ENCODE peak calls at places on chromosomes 5 and 9, in four cellular contexts. R is kidney epithelial cell, J is AG04449, Y is thyroid gland. B is an unnamed sample.

GRCh38 chr9:96215841-96216240 is 86.1 kb downstream of the HSD17B3 start:
- DNase-seq in J (no peak), Y (no peak), R (no peak), B (no peak)

GRCh38 chr9:87282477-87282991 is 215.1 kb upstream of the DAPK1 start:
- DNase-seq in R (no peak), J (no peak), Y (no peak), B (no peak)

GRCh38 chr5:142860291-142860690 is 90.1 kb downstream of the ARHGAP26 start:
- DNase-seq in J (no peak), Y (no peak), R (no peak), B (peak; percentile 17)

GRCh38 chr5:145811834-145812625 is 23.1 kb downstream of the PRELID2 start:
- DNase-seq in J (no peak), Y (no peak), R (no peak), B (peak; percentile 22)

GRCh38 chr5:167578977-167579700 is 712.3 kb upstream of the WWC1 start:
- DNase-seq in R (no peak), Y (no peak), J (no peak), B (no peak)

GRCh38 chr5:12175914-12176585 is 271.8 kb upstream of the CTNND2 start:
- DNase-seq in J (no peak), Y (no peak), R (no peak), B (no peak)

GRCh38 chr5:94562327-94562971 is 56.0 kb downstream of the KIAA0825 start:
- DNase-seq in Y (no peak), J (no peak), R (peak; percentile 2), B (peak; percentile 58)

GRCh38 chr5:115246361-115246991 is 16.2 kb downstream of the PGGT1B start:
- DNase-seq in Y (no peak), R (no peak), J (no peak), B (no peak)

GRCh38 chr9:19286634-19287188 is 56.2 kb downstream of the DENND4C start:
- DNase-seq in R (no peak), Y (no peak), J (no peak), B (no peak)

GRCh38 chr9:128945798-128946501 is 1.5 kb downstream of the DOLK start:
- DNase-seq in R (no peak), Y (no peak), J (no peak), B (no peak)

GRCh38 chr9:83431470-83432060 is 106.6 kb downstream of the FRMD3 start:
- DNase-seq in R (no peak), J (no peak), Y (peak; percentile 82), B (no peak)

GRCh38 chr5:169521366-169521983 is 62.1 kb upstream of the SPDL1 start:
- DNase-seq in Y (peak; percentile 81), J (no peak), R (no peak), B (no peak)

GRCh38 chr9:21070171-21070571 is 7.6 kb downstream of the IFNB1 start:
- DNase-seq in Y (peak; percentile 63), R (peak; percentile 88), J (peak; percentile 90), B (no peak)

GRCh38 chr9:89701221-89701798 is 96.5 kb downstream of the GADD45G start:
- DNase-seq in J (no peak), R (no peak), Y (no peak), B (no peak)

GRCh38 chr5:136629125-136629790 is 263.9 kb upstream of the TRPC7 start:
- DNase-seq in J (no peak), Y (peak; percentile 91), R (no peak), B (no peak)

GRCh38 chr5:35436441-35437057 is 181.1 kb upstream of the SPEF2 start:
- DNase-seq in Y (no peak), R (no peak), J (no peak), B (no peak)

GRCh38 chr9:78103971-78104433 is 72.4 kb upstream of the GNAQ start:
- DNase-seq in J (no peak), Y (no peak), R (no peak), B (no peak)

GRCh38 chr9:12813960-12814876 is 39.4 kb downstream of the LURAP1L start:
- DNase-seq in R (peak; percentile 98), Y (peak; percentile 8), J (peak; percentile 98), B (peak; percentile 88)
- TF ChIP-seq CTCF in R (peak; percentile 34), Y (no peak), J (peak; percentile 46), B (peak; percentile 37)

DNA sequence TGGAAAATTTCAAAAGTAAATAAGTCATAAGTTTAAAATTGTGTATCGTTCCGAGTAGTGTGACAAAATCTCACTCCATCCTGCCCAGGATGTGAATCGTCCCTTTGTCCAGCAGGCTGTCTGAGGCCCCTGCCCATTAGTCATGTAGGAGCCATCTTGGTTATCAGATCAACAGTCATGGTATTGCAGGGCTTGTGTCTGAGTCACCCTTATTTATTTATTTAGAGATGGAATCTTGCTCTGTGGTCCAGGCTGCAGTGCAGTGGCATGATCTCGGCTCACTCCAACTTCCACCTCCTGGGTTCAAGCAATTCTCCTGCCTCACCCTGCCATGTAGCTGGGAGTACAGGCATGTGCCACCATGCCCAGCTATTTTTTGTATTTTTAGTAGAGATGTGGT is 30.2 kb downstream of the ITGA2 start:
- DNase-seq in R (no peak), Y (no peak), J (no peak), B (peak; percentile 83)
- TF ChIP-seq CTCF in R (no peak), Y (no peak), J (peak; percentile 15), B (peak; percentile 9)

DNA sequence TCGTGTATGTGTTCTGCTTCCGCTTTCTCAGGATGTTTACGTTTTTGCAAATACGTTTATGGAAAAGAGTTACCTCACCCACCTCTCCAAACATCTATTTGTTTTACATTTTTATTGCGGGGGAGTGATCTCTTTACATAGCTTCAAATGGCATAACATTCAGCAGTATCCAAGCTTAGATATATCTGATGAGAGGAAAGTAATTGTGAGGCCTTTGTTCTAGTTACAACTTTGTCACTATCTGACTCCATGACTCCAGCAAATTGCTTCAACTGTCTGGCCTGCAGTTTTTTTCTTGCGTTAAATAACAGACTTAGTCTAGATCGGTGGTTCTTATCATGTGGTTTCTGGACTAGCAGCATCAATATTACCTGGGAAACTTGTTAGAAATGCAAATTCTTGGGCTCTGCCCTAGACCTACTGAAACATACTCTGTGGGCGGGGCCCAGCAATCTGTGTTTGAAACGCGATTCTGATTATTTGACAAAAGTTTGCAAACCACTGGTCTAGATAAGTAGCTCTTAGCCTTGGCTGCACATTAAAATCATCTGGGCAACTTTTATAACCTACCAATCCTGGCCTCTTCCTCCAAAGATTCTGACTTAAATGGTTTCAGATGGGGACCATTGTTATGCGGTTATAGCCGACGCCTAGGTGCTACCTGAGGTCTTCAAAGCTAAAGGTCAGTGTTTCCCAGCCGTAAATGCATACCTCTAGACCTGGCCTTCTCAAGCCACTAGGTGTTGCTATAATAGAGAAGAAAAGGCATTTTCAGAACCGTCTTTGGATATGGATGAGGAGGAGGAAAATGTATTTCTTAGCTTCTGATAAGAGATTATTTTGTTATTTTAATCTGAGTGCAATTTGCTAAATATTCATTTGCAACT is 73.9 kb downstream of the C9orf85 start:
- DNase-seq in J (no peak), R (no peak), Y (no peak), B (no peak)
- TF ChIP-seq CTCF in J (no peak), R (peak; percentile 19), Y (no peak), B (no peak)

GRCh38 chr5:64506567-64507321 is 929 bp downstream of the RGS7BP start:
- DNase-seq in R (no peak), Y (no peak), J (no peak), B (no peak)

GRCh38 chr5:64509798-64510197 is 4.0 kb downstream of the RGS7BP start:
- DNase-seq in Y (no peak), J (no peak), R (no peak), B (no peak)

GRCh38 chr5:64502181-64502580 is 3.6 kb upstream of the RGS7BP start:
- DNase-seq in J (no peak), Y (no peak), R (no peak), B (no peak)

GRCh38 chr5:64505769-64506566 is at the start of gene RGS7BP:
- DNase-seq in Y (peak; percentile 39), R (no peak), J (no peak), B (peak; percentile 71)
- TF ChIP-seq CTCF in Y (no peak), R (no peak), J (no peak), B (no peak)

B was measured in osteoblast.